ENCODE peak calls at places on chromosome 1, in four cellular contexts. M is mesendoderm, X is trophoblast cell, G is H1. B is an unnamed sample. For H3K79me2, the result is how much of the 10 kb centered on the place peaks cover.

GRCh38 chr1:19251305-19252196 is at the start of the genes EMC1 and MRTO4:
- DNase-seq in M (peak), X (peak), G (peak), B (peak)

GRCh38 chr1:177209357-177209756 is 38.6 kb downstream of the BRINP2 start:
- DNase-seq in M (peak), X (no peak), G (no peak), B (no peak)

GRCh38 chr1:155166373-155167165 is 6.5 kb downstream of the KRTCAP2 start:
- DNase-seq in M (peak), X (peak), G (peak), B (peak)

GRCh38 chr1:162904023-162904422 is 43.0 kb upstream of the CCDC190 start:
- DNase-seq in M (no peak), X (no peak), G (no peak), B (no peak)

GRCh38 chr1:116693759-116694482 is 26.4 kb upstream of the IGSF3 start:
- DNase-seq in M (no peak), X (peak), G (no peak), B (no peak)

GRCh38 chr1:178932552-178932906 is 61.7 kb upstream of the ANGPTL1 start:
- DNase-seq in M (no peak), X (no peak), G (no peak), B (no peak)

GRCh38 chr1:239587066-239587465 is 200.7 kb downstream of the CHRM3 start:
- DNase-seq in M (peak), X (peak), G (no peak), B (peak)

GRCh38 chr1:157092831-157093230 is 6.8 kb downstream of the ETV3L start:
- DNase-seq in M (no peak), X (no peak), G (no peak), B (peak)

GRCh38 chr1:240055978-240056772 is 35.5 kb upstream of the FMN2 start:
- DNase-seq in M (no peak), X (no peak), G (no peak), B (no peak)

GRCh38 chr1:222606757-222607156 is 11.1 kb upstream of the MIA3 start:
- DNase-seq in M (no peak), X (no peak), G (no peak), B (no peak)

GRCh38 chr1:111559736-111560279 is 56.4 kb upstream of the ADORA3 start:
- DNase-seq in M (no peak), X (peak), G (no peak), B (no peak)

GRCh38 chr1:12552111-12552888 is 65.7 kb downstream of the DHRS3 start:
- DNase-seq in M (no peak), X (no peak), G (no peak), B (no peak)

GRCh38 chr1:236416165-236416564 is 22.1 kb downstream of the EDARADD start:
- DNase-seq in M (peak), X (peak), G (no peak), B (no peak)

GRCh38 chr1:111739984-111740765 is 980 bp upstream of the INKA2 start:
- DNase-seq in M (peak), X (peak), G (peak), B (peak)

GRCh38 chr1:156815307-156815826 is 1.3 kb downstream of the SH2D2A start:
- DNase-seq in M (peak), X (peak), G (no peak), B (no peak)

GRCh38 chr1:232486006-232486405 is 143.9 kb downstream of the SIPA1L2 start:
- DNase-seq in M (no peak), X (no peak), G (no peak), B (no peak)

GRCh38 chr1:153368477-153368876 is 6.9 kb downstream of the S100A12 start:
- DNase-seq in M (no peak), X (no peak), G (no peak), B (no peak)

GRCh38 chr1:114436799-114437198 is 74.2 kb downstream of the TRIM33 start:
- DNase-seq in M (no peak), X (no peak), G (no peak), B (no peak)

GRCh38 chr1:24793762-24794161 is 48.5 kb downstream of the CLIC4 start:
- DNase-seq in M (no peak), X (peak), G (no peak), B (no peak)

GRCh38 chr1:89994805-89995594 is at the start of gene ZNF326:
- DNase-seq in M (peak), X (peak), G (peak), B (peak)

GRCh38 chr1:244388961-244389360 is 62.7 kb downstream of the ADSS2 start:
- DNase-seq in M (no peak), X (no peak), G (no peak), B (no peak)

GRCh38 chr1:26828352-26829093 is 2.0 kb downstream of the ZDHHC18 start:
- DNase-seq in M (no peak), X (peak), G (no peak), B (no peak)

GRCh38 chr1:158126425-158126824 is 54.3 kb upstream of the CD1D start:
- DNase-seq in M (no peak), X (no peak), G (no peak), B (no peak)

GRCh38 chr1:117093091-117093534 is 28.4 kb downstream of the TRIM45 start:
- DNase-seq in M (peak), X (peak), G (no peak), B (peak)

GRCh38 chr1:202811296-202812175 is 782 bp downstream of the PCAT6 start:
- DNase-seq in M (peak), X (peak), G (peak), B (peak)

GRCh38 chr1:82994866-82995370 is 1004.0 kb downstream of the TTLL7 start:
- DNase-seq in M (no peak), X (no peak), G (no peak), B (no peak)

GRCh38 chr1:235079443-235079967 is 49.1 kb downstream of the TOMM20 start:
- DNase-seq in M (peak), X (peak), G (no peak), B (peak)

DNA sequence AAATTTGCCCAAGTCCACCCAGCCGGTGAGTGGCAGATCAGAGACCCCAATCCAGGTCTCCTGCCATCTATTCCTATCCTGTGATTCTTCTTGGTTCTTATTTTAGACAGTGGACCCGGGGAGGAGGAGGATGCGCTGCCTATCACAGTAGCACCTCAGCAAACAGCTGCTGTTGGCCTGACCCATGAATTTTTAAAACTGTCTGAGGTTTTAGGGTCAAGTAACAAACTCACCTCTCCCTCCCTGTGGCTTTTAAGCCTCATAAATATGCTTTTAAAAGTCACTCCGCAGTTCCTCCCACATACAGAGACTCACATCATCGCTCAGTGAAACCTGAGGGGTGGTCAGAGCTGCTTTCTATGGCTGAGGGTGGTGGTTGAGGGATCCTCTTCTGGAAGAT is 128.6 kb downstream of the NAV1 start:
- DNase-seq in M (no peak), X (no peak), G (no peak), B (no peak)
- H3K79me2 ChIP-seq in M (under half), X (under half), G (under half), B (under half)

GRCh38 chr1:28510350-28511223 is 4.7 kb downstream of the RCC1 start:
- DNase-seq in M (peak), X (peak), G (no peak), B (peak)
- H3K18ac ChIP-seq in M (no peak), X (no peak), G (peak), B (peak)

GRCh38 chr1:185073725-185074124 is 28.4 kb downstream of the RNF2 start:
- DNase-seq in M (no peak), X (no peak), G (no peak), B (no peak)

GRCh38 chr1:185075476-185075875 is 30.1 kb downstream of the RNF2 start:
- DNase-seq in M (peak), X (no peak), G (no peak), B (no peak)

GRCh38 chr1:185077374-185077773 is 32.0 kb downstream of the RNF2 start:
- DNase-seq in M (no peak), X (no peak), G (no peak), B (no peak)

GRCh38 chr1:185069202-185069601 is 23.8 kb downstream of the RNF2 start:
- DNase-seq in M (no peak), X (no peak), G (no peak), B (no peak)

GRCh38 chr1:185074307-185074706 is 28.9 kb downstream of the RNF2 start:
- DNase-seq in M (peak), X (no peak), G (no peak), B (no peak)
- H3K79me2 ChIP-seq in M (half or more), X (under half), G (half or more), B (under half)

GRCh38 chr1:22652881-22653316 is at the start of gene C1QB:
- DNase-seq in M (no peak), X (peak), G (no peak), B (no peak)
- H3K18ac ChIP-seq in M (no peak), X (no peak), G (no peak), B (no peak)

DNA sequence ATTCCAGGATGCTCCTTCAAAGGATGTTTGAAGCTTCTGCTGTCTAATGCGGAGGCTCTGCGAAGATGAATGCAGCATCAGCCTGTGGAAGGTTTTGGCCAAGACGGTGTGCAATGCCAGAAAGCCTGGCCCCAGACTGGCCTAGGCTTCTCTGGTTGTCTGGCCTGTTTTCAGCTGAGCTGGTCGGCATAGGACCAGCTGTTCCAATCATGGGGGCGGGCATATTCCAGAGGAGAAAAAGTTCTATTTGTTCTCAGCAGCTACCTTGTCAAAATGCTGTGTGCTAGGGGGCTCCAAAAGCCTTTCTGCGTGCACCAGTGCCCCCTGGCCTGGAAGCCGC is 57.6 kb downstream of the TGFB2 start:
- DNase-seq in M (no peak), X (no peak), G (no peak), B (no peak)
- H3K79me2 ChIP-seq in M (under half), X (under half), G (under half), B (under half)

GRCh38 chr1:55526716-55527115 is 311.6 kb upstream of the USP24 start:
- DNase-seq in M (peak), X (no peak), G (no peak), B (no peak)
- H3K18ac ChIP-seq in M (no peak), X (no peak), G (no peak), B (no peak)